ENCODE peak calls at places on chromosome 18, in seven cellular contexts. O is fibroblast of villous mesenchyme; D is stomach; X is bronchial epithelial cell; L is CD4-positive, alpha-beta T cell; K is Calu3; S is IMR-90. H is an unnamed sample.

GRCh38 chr18:73670536-73670935 is 477.1 kb downstream of the FBXO15 start:
- DNase-seq in O (no peak), D (no peak), X (peak), L (no peak), K (peak), S (no peak), H (no peak)

GRCh38 chr18:77124452-77124922 is 8.1 kb downstream of the MBP start:
- DNase-seq in O (no peak), D (no peak), X (no peak), L (no peak), K (peak), S (no peak), H (no peak)

GRCh38 chr18:59900222-59901128 is 679 bp downstream of the PMAIP1 start:
- DNase-seq in O (peak), D (peak), X (peak), L (peak), K (peak), S (peak), H (peak)

GRCh38 chr18:79508565-79509535 is 113.1 kb downstream of the NFATC1 start:
- DNase-seq in O (no peak), D (no peak), X (no peak), L (no peak), K (no peak), S (no peak), H (no peak)

GRCh38 chr18:76795981-76796380 is 26.4 kb upstream of the ZNF236 start:
- DNase-seq in O (no peak), D (no peak), X (no peak), L (no peak), K (no peak), S (no peak), H (no peak)

GRCh38 chr18:9697121-9697520 is 11.0 kb upstream of the RAB31 start:
- DNase-seq in O (no peak), D (no peak), X (no peak), L (no peak), K (no peak), S (no peak), H (no peak)

GRCh38 chr18:57146956-57147636 is at the start of gene BOD1L2:
- DNase-seq in O (no peak), D (no peak), X (no peak), L (no peak), K (no peak), S (no peak), H (no peak)

GRCh38 chr18:49617846-49618245 is 56.0 kb downstream of the LIPG start:
- DNase-seq in O (no peak), D (no peak), X (no peak), L (no peak), K (no peak), S (no peak), H (no peak)

GRCh38 chr18:10840768-10841167 is 308.6 kb downstream of the PIEZO2 start:
- DNase-seq in O (peak), D (no peak), X (no peak), L (no peak), K (no peak), S (no peak), H (no peak)

GRCh38 chr18:13137041-13137938 is 81.3 kb upstream of the LDLRAD4 start:
- DNase-seq in O (peak), D (peak), X (no peak), L (no peak), K (peak), S (no peak), H (no peak)

GRCh38 chr18:41532344-41533086 is 422.5 kb upstream of the PIK3C3 start:
- DNase-seq in O (no peak), D (no peak), X (peak), L (no peak), K (no peak), S (peak), H (no peak)

DNA sequence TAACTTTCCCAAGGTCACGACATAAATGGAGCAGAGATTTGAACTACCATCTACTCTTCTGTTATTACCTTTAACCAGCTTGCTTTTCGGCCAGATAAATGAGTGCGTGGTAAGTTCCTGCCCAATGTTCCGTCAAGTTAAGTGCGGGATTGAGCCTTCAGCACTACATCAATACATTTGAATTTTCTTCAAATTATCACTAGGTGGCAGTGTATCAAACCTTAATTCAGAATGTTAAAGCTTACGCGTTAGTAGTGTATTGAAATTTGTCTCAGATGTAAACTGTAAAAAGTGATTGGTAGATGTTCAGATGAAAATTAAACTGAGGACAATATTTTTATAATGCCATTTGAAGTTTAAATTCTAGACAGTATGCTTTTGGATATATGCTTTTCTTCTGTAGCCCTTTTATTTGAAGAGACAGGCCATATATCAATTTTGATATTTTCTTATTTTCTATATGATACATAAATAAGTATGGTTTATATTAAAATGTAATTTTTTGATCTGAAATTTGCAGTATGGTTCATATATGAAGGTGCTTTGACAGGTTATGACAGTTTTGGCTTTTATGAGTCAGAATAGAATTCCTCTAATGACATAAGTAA is 681.3 kb downstream of the ADCYAP1 start:
- DNase-seq in O (peak), D (no peak), X (peak), L (no peak), K (no peak), S (peak), H (no peak)
- TF ChIP-seq CTCF in O (peak), D (peak), X (peak), L (peak), K (peak), S (peak), H (peak)

GRCh38 chr18:8556424-8556823 is 52.8 kb upstream of the RAB12 start:
- DNase-seq in O (no peak), D (no peak), X (no peak), L (no peak), K (no peak), S (no peak), H (no peak)
- TF ChIP-seq CTCF in O (no peak), D (no peak), X (no peak), L (no peak), K (no peak), S (no peak), H (no peak)

GRCh38 chr18:2625217-2625616 is 30.3 kb upstream of the SMCHD1 start:
- DNase-seq in O (no peak), D (no peak), X (no peak), L (no peak), K (no peak), S (no peak), H (no peak)

GRCh38 chr18:2629003-2629402 is 26.5 kb upstream of the SMCHD1 start:
- DNase-seq in O (no peak), D (no peak), X (no peak), L (no peak), K (no peak), S (no peak), H (no peak)

GRCh38 chr18:2627821-2628276 is 27.7 kb upstream of the SMCHD1 start:
- DNase-seq in O (no peak), D (no peak), X (peak), L (no peak), K (no peak), S (peak), H (no peak)
- TF ChIP-seq CTCF in O (no peak), D (no peak), X (no peak), L (no peak), K (no peak), S (no peak), H (no peak)

GRCh38 chr18:653512-653911 is 3.9 kb upstream of the TYMS start:
- DNase-seq in O (no peak), D (no peak), X (no peak), L (no peak), K (no peak), S (no peak), H (no peak)
- TF ChIP-seq CTCF in O (no peak), D (no peak), X (no peak), L (no peak), K (no peak), S (no peak), H (no peak)

DNA sequence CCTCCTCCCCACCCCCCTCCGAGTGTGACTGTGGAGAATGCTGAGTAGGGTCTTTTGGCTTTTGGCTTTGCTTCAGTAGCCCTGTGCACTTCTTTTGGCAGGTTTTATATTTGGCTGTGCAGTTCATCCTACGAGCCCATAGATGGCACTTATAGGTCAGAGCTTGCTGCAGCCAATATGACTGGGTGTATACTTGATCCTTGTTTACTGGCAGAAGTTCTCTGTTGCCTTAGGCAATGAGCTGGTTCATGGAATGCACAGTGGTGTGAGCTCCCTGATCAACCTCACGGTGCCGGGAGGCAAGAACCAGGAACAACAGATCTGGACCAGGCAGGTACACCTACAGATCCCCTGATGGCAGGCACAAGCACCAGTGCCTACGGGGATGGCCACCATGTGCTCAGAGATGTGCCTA is 190.2 kb downstream of the KIAA1328 start:
- DNase-seq in O (peak), D (no peak), X (peak), L (no peak), K (peak), S (peak), H (no peak)
- TF ChIP-seq CTCF in O (peak), D (peak), X (peak), L (no peak), K (peak), S (no peak), H (peak)

GRCh38 chr18:11873670-11874340 is 22.6 kb downstream of the CHMP1B start:
- DNase-seq in O (no peak), D (no peak), X (no peak), L (no peak), K (no peak), S (no peak), H (no peak)

GRCh38 chr18:11868230-11868629 is 17.0 kb downstream of the CHMP1B start:
- DNase-seq in O (no peak), D (no peak), X (no peak), L (no peak), K (no peak), S (no peak), H (no peak)

GRCh38 chr18:11874676-11875075 is 23.5 kb downstream of the CHMP1B start:
- DNase-seq in O (no peak), D (no peak), X (no peak), L (no peak), K (no peak), S (no peak), H (no peak)

GRCh38 chr18:11871501-11871900 is 20.3 kb downstream of the CHMP1B start:
- DNase-seq in O (no peak), D (no peak), X (peak), L (no peak), K (peak), S (no peak), H (no peak)

DNA sequence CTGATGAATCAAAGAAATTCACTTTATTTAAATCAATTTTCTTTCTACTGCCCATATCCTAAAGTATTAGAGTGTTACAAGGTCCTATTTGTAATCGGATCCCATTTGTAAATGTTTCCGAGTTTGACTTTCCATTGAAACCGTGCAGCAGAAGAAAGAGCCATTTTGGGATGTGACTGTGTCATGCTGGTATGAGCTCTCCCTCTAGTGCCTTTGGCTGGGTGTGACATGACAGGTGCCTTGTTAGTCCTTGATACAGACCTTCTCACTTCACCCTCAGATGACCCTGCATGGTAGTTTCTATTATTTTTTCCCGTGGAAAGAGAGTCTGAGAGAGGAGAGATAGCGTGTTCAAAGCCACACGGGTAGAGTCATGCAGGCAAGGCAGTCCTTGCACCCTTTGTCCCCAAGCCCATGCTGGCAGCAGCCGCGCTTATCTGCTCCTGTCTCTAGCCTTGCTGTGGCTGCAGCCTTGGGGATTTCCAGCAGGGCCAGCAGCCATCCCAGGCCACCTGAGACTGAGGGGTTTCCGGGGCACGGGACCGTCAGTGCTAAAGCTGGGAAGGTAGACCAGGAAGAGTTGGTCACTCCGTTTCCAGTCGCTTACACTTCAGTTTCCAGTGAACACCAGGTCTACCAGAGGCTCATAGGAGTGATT is 21.4 kb downstream of the CHMP1B start:
- DNase-seq in O (no peak), D (peak), X (peak), L (no peak), K (peak), S (no peak), H (no peak)
- TF ChIP-seq CTCF in O (peak), D (peak), X (peak), L (peak), K (peak), S (peak), H (peak)

H was measured in D721Med.